ENCODE peak calls at places on chromosomes 16 and 17, in four cellular contexts. L is CD8-positive, alpha-beta memory T cell; K is Peyer's patch; E is fibroblast of lung. G is an unnamed sample.

GRCh38 chr17:44314869-44315661 is 6.7 kb downstream of the RUNDC3A start:
- DNase-seq in K (no peak), L (no peak), E (no peak), G (no peak)

GRCh38 chr16:3879887-3880564 is 487 bp downstream of the CREBBP start:
- DNase-seq in L (peak; percentile 67), E (peak; percentile 58), K (peak; percentile 88), G (peak; percentile 60)

GRCh38 chr17:72609501-72609900 is 483.0 kb downstream of the SLC39A11 start:
- DNase-seq in L (no peak), K (no peak), E (no peak), G (no peak)

GRCh38 chr16:58931436-58931835 is 197.3 kb upstream of the GOT2 start:
- DNase-seq in L (no peak), E (peak; percentile 43), K (no peak), G (no peak)

GRCh38 chr17:40557531-40558299 is 7.6 kb downstream of the CCR7 start:
- DNase-seq in K (peak; percentile 44), E (no peak), L (no peak), G (no peak)

GRCh38 chr17:43314582-43314981 is 80.8 kb upstream of the RNU2-1 start:
- DNase-seq in L (no peak), E (no peak), K (no peak), G (no peak)

GRCh38 chr17:67994827-67995567 is 1.3 kb downstream of the C17orf58 start:
- DNase-seq in E (peak; percentile 91), K (no peak), L (no peak), G (no peak)

GRCh38 chr17:43467981-43468541 is 15.7 kb upstream of the DHX8 start:
- DNase-seq in K (no peak), L (no peak), E (peak; percentile 57), G (no peak)

GRCh38 chr16:29760567-29761279 is 14.9 kb upstream of the C16orf54 start:
- DNase-seq in K (peak; percentile 70), E (no peak), L (no peak), G (no peak)

GRCh38 chr17:48576479-48577309 is 1.5 kb downstream of the HOXB4 start:
- DNase-seq in K (peak; percentile 56), L (no peak), E (no peak), G (no peak)

GRCh38 chr17:20263595-20263994 is 203.7 kb downstream of the LGALS9B start:
- DNase-seq in K (no peak), E (peak; percentile 48), L (no peak), G (no peak)

GRCh38 chr17:8005951-8006730 is 3.7 kb downstream of the GUCY2D start:
- DNase-seq in E (no peak), K (no peak), L (no peak), G (no peak)

GRCh38 chr16:57070424-57070823 is 22.0 kb upstream of the CPNE2 start:
- DNase-seq in K (no peak), E (no peak), L (no peak), G (no peak)

GRCh38 chr17:1294157-1294717 is 14.8 kb downstream of the TRARG1 start:
- DNase-seq in L (peak; percentile 74), E (no peak), K (peak; percentile 88), G (peak; percentile 97)

GRCh38 chr16:68866933-68867332 is 23.6 kb downstream of the TANGO6 start:
- DNase-seq in K (no peak), L (no peak), E (no peak), G (no peak)

GRCh38 chr17:80374039-80374731 is 40.8 kb upstream of the ENDOV start:
- DNase-seq in L (no peak), E (no peak), K (peak; percentile 38), G (no peak)

GRCh38 chr17:80372456-80372855 is 42.5 kb upstream of the ENDOV start:
- DNase-seq in L (no peak), K (no peak), E (no peak), G (no peak)

GRCh38 chr17:80371196-80371595 is 43.8 kb upstream of the ENDOV start:
- DNase-seq in L (no peak), K (no peak), E (no peak), G (no peak)

GRCh38 chr17:80374732-80375118 is 40.2 kb upstream of the ENDOV start:
- DNase-seq in K (no peak), L (no peak), E (no peak), G (no peak)

DNA sequence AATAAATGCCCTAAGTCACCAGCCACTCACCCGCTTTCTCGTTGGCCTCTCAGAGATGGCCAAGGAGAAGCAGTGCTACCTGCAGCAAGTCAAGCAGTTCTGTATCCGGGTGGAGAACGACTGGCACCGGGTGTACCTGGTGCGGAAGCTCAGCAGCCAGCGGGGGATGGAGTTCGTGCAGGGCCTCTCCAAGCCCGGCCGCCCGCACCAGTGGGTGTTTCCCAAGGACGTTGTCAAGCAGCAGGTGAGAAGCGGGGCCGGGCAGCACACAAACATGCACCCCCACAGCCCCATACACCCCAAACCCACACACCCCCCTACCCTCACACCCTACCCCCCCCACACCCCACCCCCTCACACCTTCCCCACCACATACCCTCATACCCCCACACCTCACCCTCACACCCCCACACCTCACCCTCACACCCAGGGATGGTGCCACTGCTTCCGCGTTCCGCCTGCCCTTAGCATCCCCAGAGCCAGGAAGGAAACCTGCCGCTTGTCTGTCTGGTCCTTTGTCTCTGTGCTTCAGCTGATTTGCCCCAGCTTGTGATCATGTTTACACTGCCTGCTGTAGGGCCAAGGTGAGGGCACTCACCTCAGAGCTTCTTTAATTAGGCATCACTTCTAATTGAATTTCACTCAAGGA is 41.9 kb upstream of the ENDOV start:
- DNase-seq in E (no peak), L (no peak), K (no peak), G (no peak)
- H3K36me3 ChIP-seq in E (peaks cover 36% of the 10 kb centered on the region), L (peaks cover 83% of the 10 kb centered on the region), K (peaks cover 99% of the 10 kb centered on the region), G (peaks cover 94% of the 10 kb centered on the region)

DNA sequence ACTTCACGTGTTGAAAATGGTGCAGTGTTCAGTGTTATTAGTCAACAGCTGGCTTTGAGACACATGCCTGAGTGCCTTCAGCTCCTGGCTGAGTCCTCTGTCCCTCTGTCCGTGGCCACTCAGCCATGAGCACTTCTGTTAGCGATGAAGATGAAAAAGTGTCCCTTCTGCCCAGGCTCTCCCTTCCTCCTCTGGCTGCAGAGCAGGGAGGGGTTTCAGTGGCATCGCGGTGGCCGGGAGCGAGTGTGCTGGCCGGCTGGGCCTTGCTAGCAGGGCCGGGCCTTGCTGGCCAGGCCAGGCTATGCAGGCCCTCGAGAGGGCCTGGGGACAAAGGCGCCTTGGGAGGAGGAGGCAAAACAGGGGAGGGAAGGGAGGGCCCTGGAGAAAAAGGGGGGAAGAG is 47.7 kb downstream of the CMIP start:
- DNase-seq in K (no peak), E (no peak), L (no peak), G (no peak)
- H3K36me3 ChIP-seq in K (no peaks in the 10 kb centered on the region), E (no peaks in the 10 kb centered on the region), L (no peaks in the 10 kb centered on the region), G (no peaks in the 10 kb centered on the region)

GRCh38 chr16:87700406-87701065 is 65.2 kb downstream of the KLHDC4 start:
- DNase-seq in K (peak; percentile 78), L (no peak), E (no peak), G (no peak)
- H3K36me3 ChIP-seq in K (peaks cover 19% of the 10 kb centered on the region), L (peaks cover 5% of the 10 kb centered on the region), E (peaks cover 4% of the 10 kb centered on the region), G (peaks cover 13% of the 10 kb centered on the region)

DNA sequence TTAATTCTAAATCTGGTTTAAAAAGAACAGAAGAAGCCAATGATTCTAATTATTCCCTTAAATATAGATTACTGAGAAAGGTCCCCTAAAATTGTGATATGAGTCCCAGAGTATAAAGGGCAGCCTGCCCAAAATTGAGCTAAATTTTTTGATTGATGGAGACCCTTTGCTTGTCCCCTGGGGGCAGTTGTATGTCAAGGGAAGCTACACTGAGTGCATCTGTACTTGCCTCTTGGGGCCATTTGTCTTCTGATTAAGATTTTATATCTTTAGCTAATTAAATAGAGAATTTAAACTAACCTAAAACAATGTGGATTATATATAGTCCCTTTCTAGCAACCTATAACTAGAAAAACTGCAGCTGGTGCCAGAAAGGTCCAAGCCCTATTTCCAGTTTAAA is 12.6 kb downstream of the BLMH start:
- DNase-seq in K (no peak), L (no peak), E (no peak), G (no peak)
- H3K36me3 ChIP-seq in K (peaks cover 55% of the 10 kb centered on the region), L (peaks cover 26% of the 10 kb centered on the region), E (peaks cover 3% of the 10 kb centered on the region), G (peaks cover 23% of the 10 kb centered on the region)

DNA sequence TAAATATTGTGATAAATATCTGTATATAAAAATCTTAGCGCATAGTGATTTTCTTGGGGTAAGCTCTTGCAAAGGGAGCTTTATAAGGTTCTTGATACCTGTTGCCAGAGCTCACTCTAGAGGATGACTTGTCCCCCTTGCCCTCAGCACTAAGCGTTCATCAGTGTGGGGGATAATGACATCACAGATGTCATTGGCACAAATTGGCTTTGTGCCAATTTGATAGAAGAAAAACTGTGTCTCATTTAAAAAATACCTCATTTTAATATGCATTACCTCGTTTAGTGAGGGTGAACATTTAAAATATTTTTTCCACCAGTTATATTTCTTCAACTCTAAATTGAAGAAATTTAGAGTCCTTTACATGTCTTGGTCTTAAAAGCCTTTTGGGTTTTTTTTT is 40.2 kb downstream of the PGS1 start:
- DNase-seq in E (no peak), K (no peak), L (no peak), G (no peak)
- H3K36me3 ChIP-seq in E (peaks cover 22% of the 10 kb centered on the region), K (peaks cover 28% of the 10 kb centered on the region), L (peaks cover 25% of the 10 kb centered on the region), G (peaks cover 47% of the 10 kb centered on the region)